ENCODE peak calls at places on chromosomes 1 and 21, in seven cellular contexts. R is T-helper 17 cell; Q is HAP-1; M is activated naive CD4-positive, alpha-beta T cell; N is astrocyte of the cerebellum; V is NAMALWA; E is cardiac fibroblast. D is an unnamed sample.

GRCh38 chr1:94017155-94017829 is 103.7 kb downstream of the ABCA4 start:
- DNase-seq in R (no peak), Q (no peak), M (no peak), N (no peak), V (no peak), E (no peak), D (no peak)

GRCh38 chr1:12407050-12407961 is 177.5 kb downstream of the VPS13D start:
- DNase-seq in R (no peak), Q (no peak), M (no peak), N (peak), V (no peak), E (peak), D (peak)

GRCh38 chr1:233006108-233006507 is 55.7 kb downstream of the NTPCR start:
- DNase-seq in R (no peak), Q (no peak), M (no peak), N (no peak), V (no peak), E (no peak), D (no peak)

GRCh38 chr1:69120828-69121227 is 446.9 kb upstream of the LRRC7 start:
- DNase-seq in R (no peak), Q (no peak), M (no peak), N (no peak), V (no peak), E (no peak), D (no peak)

GRCh38 chr21:40043423-40043822 is 176.2 kb downstream of the PCP4 start:
- DNase-seq in R (no peak), Q (no peak), M (no peak), N (no peak), V (peak), E (no peak), D (no peak)

GRCh38 chr1:230745071-230745470 is 2.1 kb upstream of the CAPN9 start:
- DNase-seq in R (no peak), Q (no peak), M (no peak), N (no peak), V (no peak), E (no peak), D (no peak)

GRCh38 chr1:193104496-193104905 is 713 bp downstream of the GLRX2 start:
- DNase-seq in R (peak), Q (peak), M (no peak), N (peak), V (peak), E (no peak), D (peak)

GRCh38 chr1:54095543-54096286 is 42.3 kb downstream of the TCEANC2 start:
- DNase-seq in R (no peak), Q (no peak), M (no peak), N (no peak), V (no peak), E (no peak), D (no peak)

GRCh38 chr1:40438391-40439015 is 11.8 kb upstream of the ZFP69B start:
- DNase-seq in R (no peak), Q (peak), M (no peak), N (no peak), V (peak), E (peak), D (peak)

GRCh38 chr21:36847189-36847588 is 119.3 kb downstream of the HLCS start:
- DNase-seq in R (no peak), Q (no peak), M (no peak), N (peak), V (no peak), E (peak), D (peak)

GRCh38 chr1:209564904-209565303 is 18.6 kb upstream of the CAMK1G start:
- DNase-seq in R (no peak), Q (no peak), M (no peak), N (no peak), V (no peak), E (no peak), D (no peak)

D was measured in HCEC 1CT.